ENCODE peak calls at places on chromosomes 1 and 21, in five cellular contexts. O, G, E, V and B are unnamed samples.

GRCh38 chr1:230067441-230067870 is 418 bp downstream of the GALNT2 start:
- DNase-seq in G (no peak), O (peak; percentile 51), V (no peak), E (peak; percentile 15), B (peak; percentile 31)

GRCh38 chr21:45831991-45832740 is 149.4 kb upstream of the COL6A1 start:
- DNase-seq in O (peak; percentile 20), E (no peak), G (no peak), V (no peak), B (no peak)

GRCh38 chr21:42336065-42336464 is 14.7 kb downstream of the TFF2 start:
- DNase-seq in O (no peak), G (no peak), E (no peak), V (no peak), B (no peak)

GRCh38 chr1:45097944-45098343 is 85.9 kb downstream of the UROD start:
- DNase-seq in V (no peak), E (no peak), O (no peak), G (no peak), B (peak; percentile 25)

GRCh38 chr1:226533220-226533619 is 15.3 kb upstream of the STUM start:
- DNase-seq in E (no peak), G (no peak), O (no peak), V (no peak), B (no peak)

GRCh38 chr1:165737196-165737595 is 31.5 kb downstream of the TMCO1 start:
- DNase-seq in O (no peak), G (no peak), E (no peak), V (no peak), B (no peak)

GRCh38 chr1:55359611-55360010 is 144.4 kb upstream of the USP24 start:
- DNase-seq in V (no peak), G (no peak), O (no peak), E (no peak), B (no peak)

GRCh38 chr1:170823120-170823519 is 112.2 kb upstream of the MROH9 start:
- DNase-seq in G (peak; percentile 20), O (no peak), E (no peak), V (peak; percentile 50), B (no peak)

GRCh38 chr1:109985251-109986053 is 887 bp downstream of the AHCYL1 start:
- DNase-seq in E (no peak), G (no peak), O (no peak), V (no peak), B (no peak)

GRCh38 chr21:28325618-28326017 is 667.1 kb downstream of the LTN1 start:
- DNase-seq in G (no peak), O (no peak), E (no peak), V (no peak), B (no peak)

GRCh38 chr1:95311006-95311405 is 77.0 kb downstream of the RWDD3 start:
- DNase-seq in O (no peak), V (no peak), E (no peak), G (no peak), B (no peak)

GRCh38 chr1:179777731-179778130 is 34.6 kb downstream of the FAM163A start:
- DNase-seq in O (no peak), E (no peak), G (no peak), V (no peak), B (no peak)

GRCh38 chr1:9126511-9126910 is 2.4 kb downstream of the GPR157 start:
- DNase-seq in V (no peak), O (no peak), G (no peak), E (no peak), B (no peak)

GRCh38 chr1:184513966-184514365 is 127.1 kb downstream of the C1orf21 start:
- DNase-seq in G (no peak), E (no peak), V (no peak), O (no peak), B (peak; percentile 33)

GRCh38 chr1:62823556-62823955 is 39.6 kb downstream of the ATG4C start:
- DNase-seq in V (peak; percentile 23), O (no peak), G (no peak), E (no peak), B (no peak)

GRCh38 chr1:178189814-178190213 is 95.9 kb downstream of the RASAL2 start:
- DNase-seq in E (no peak), V (peak; percentile 53), G (peak; percentile 57), O (peak; percentile 7), B (no peak)

GRCh38 chr21:33122507-33122906 is 52.6 kb downstream of the OLIG1 start:
- DNase-seq in V (no peak), E (no peak), G (no peak), O (no peak), B (no peak)

GRCh38 chr1:24551910-24552571 is 3.8 kb upstream of the NCMAP start:
- DNase-seq in V (peak; percentile 31), G (no peak), O (no peak), E (no peak), B (no peak)

GRCh38 chr21:25790122-25790951 is 55.6 kb downstream of the GABPA start:
- DNase-seq in E (no peak), G (peak; percentile 47), V (peak; percentile 58), O (no peak), B (peak; percentile 62)

GRCh38 chr1:94653454-94653853 is 111.9 kb upstream of the F3 start:
- DNase-seq in E (no peak), G (no peak), O (no peak), V (no peak), B (no peak)

GRCh38 chr1:1168156-1168450 is 5.6 kb upstream of the TTLL10 start:
- DNase-seq in E (no peak), G (no peak), O (peak; percentile 9), V (no peak), B (no peak)

GRCh38 chr1:167763525-167764220 is 41.9 kb downstream of the MPZL1 start:
- DNase-seq in G (peak; percentile 52), E (no peak), O (no peak), V (peak; percentile 49), B (no peak)

GRCh38 chr1:8031176-8031785 is 5.2 kb upstream of the ERRFI1 start:
- DNase-seq in G (peak; percentile 9), V (no peak), O (no peak), E (no peak), B (no peak)

GRCh38 chr21:34513109-34513675 is 1.2 kb upstream of the KCNE1 start:
- DNase-seq in O (no peak), G (peak; percentile 77), V (no peak), E (no peak), B (no peak)

GRCh38 chr1:229884765-229885164 is 182.3 kb upstream of the GALNT2 start:
- DNase-seq in V (no peak), G (no peak), E (no peak), O (no peak), B (no peak)

GRCh38 chr1:221856188-221857093 is 114.6 kb upstream of the DUSP10 start:
- DNase-seq in V (no peak), G (no peak), O (no peak), E (no peak), B (no peak)